ENCODE peak calls at places on chromosomes 13 and 19, in eight cellular contexts. One of them, this sample, is unnamed.

GRCh38 chr19:8320564-8321066 is 560 bp downstream of the NDUFA7 start:
- DNase-seq in activated naive CD8-positive, alpha-beta T cell treated with anti-CD3 and anti-CD28 coated beads for 36 hours: peak; percentile 26
- DNase-seq in BJ: no peak
- DNase-seq in activated CD4-positive, alpha-beta T cell treated with anti-CD3 and anti-CD28 coated beads, Interleukin-2, amount 50 U/mL, for 1 hour: no peak
- DNase-seq in activated naive CD4-positive, alpha-beta T cell treated with Interleukin-2 at 50 U/mL for 16 hours: peak; percentile 15
- DNase-seq in cardiac muscle cell: peak; percentile 15
- DNase-seq in ovary: no peak
- DNase-seq in iPS DF 6.9: no peak
- DNase-seq in this sample: peak; percentile 37

GRCh38 chr13:106416645-106417044 is 118.8 kb downstream of the EFNB2 start:
- DNase-seq in iPS DF 6.9: no peak
- DNase-seq in activated naive CD8-positive, alpha-beta T cell treated with anti-CD3 and anti-CD28 coated beads for 36 hours: no peak
- DNase-seq in cardiac muscle cell: no peak
- DNase-seq in ovary: no peak
- DNase-seq in activated CD4-positive, alpha-beta T cell treated with anti-CD3 and anti-CD28 coated beads, Interleukin-2, amount 50 U/mL, for 1 hour: no peak
- DNase-seq in activated naive CD4-positive, alpha-beta T cell treated with Interleukin-2 at 50 U/mL for 16 hours: no peak
- DNase-seq in BJ: no peak
- DNase-seq in this sample: no peak

GRCh38 chr13:28755546-28755870 is 36.7 kb upstream of the SLC46A3 start:
- DNase-seq in activated naive CD8-positive, alpha-beta T cell treated with anti-CD3 and anti-CD28 coated beads for 36 hours: no peak
- DNase-seq in BJ: peak; percentile 57
- DNase-seq in cardiac muscle cell: no peak
- DNase-seq in iPS DF 6.9: no peak
- DNase-seq in ovary: no peak
- DNase-seq in activated naive CD4-positive, alpha-beta T cell treated with Interleukin-2 at 50 U/mL for 16 hours: no peak
- DNase-seq in activated CD4-positive, alpha-beta T cell treated with anti-CD3 and anti-CD28 coated beads, Interleukin-2, amount 50 U/mL, for 1 hour: no peak
- DNase-seq in this sample: no peak

GRCh38 chr19:33194884-33195710 is 967 bp downstream of the LRP3 start:
- DNase-seq in BJ: no peak
- DNase-seq in activated naive CD4-positive, alpha-beta T cell treated with Interleukin-2 at 50 U/mL for 16 hours: no peak
- DNase-seq in activated CD4-positive, alpha-beta T cell treated with anti-CD3 and anti-CD28 coated beads, Interleukin-2, amount 50 U/mL, for 1 hour: no peak
- DNase-seq in cardiac muscle cell: peak; percentile 52
- DNase-seq in iPS DF 6.9: no peak
- DNase-seq in ovary: peak; percentile 77
- DNase-seq in activated naive CD8-positive, alpha-beta T cell treated with anti-CD3 and anti-CD28 coated beads for 36 hours: peak; percentile 21
- DNase-seq in this sample: peak; percentile 64

GRCh38 chr19:53927745-53928144 is 18.7 kb downstream of the CACNG7 start:
- DNase-seq in activated naive CD8-positive, alpha-beta T cell treated with anti-CD3 and anti-CD28 coated beads for 36 hours: no peak
- DNase-seq in activated naive CD4-positive, alpha-beta T cell treated with Interleukin-2 at 50 U/mL for 16 hours: peak; percentile 23
- DNase-seq in activated CD4-positive, alpha-beta T cell treated with anti-CD3 and anti-CD28 coated beads, Interleukin-2, amount 50 U/mL, for 1 hour: peak; percentile 49
- DNase-seq in cardiac muscle cell: peak; percentile 91
- DNase-seq in ovary: no peak
- DNase-seq in iPS DF 6.9: no peak
- DNase-seq in BJ: no peak
- DNase-seq in this sample: peak; percentile 39

GRCh38 chr13:110328509-110328908 is 21.4 kb downstream of the COL4A2 start:
- DNase-seq in activated CD4-positive, alpha-beta T cell treated with anti-CD3 and anti-CD28 coated beads, Interleukin-2, amount 50 U/mL, for 1 hour: no peak
- DNase-seq in cardiac muscle cell: no peak
- DNase-seq in activated naive CD4-positive, alpha-beta T cell treated with Interleukin-2 at 50 U/mL for 16 hours: no peak
- DNase-seq in iPS DF 6.9: no peak
- DNase-seq in BJ: no peak
- DNase-seq in activated naive CD8-positive, alpha-beta T cell treated with anti-CD3 and anti-CD28 coated beads for 36 hours: no peak
- DNase-seq in ovary: no peak
- DNase-seq in this sample: no peak

GRCh38 chr13:66635526-66635925 is 594.6 kb downstream of the PCDH9 start:
- DNase-seq in iPS DF 6.9: no peak
- DNase-seq in BJ: peak; percentile 48
- DNase-seq in activated naive CD4-positive, alpha-beta T cell treated with Interleukin-2 at 50 U/mL for 16 hours: no peak
- DNase-seq in activated CD4-positive, alpha-beta T cell treated with anti-CD3 and anti-CD28 coated beads, Interleukin-2, amount 50 U/mL, for 1 hour: no peak
- DNase-seq in ovary: no peak
- DNase-seq in activated naive CD8-positive, alpha-beta T cell treated with anti-CD3 and anti-CD28 coated beads for 36 hours: no peak
- DNase-seq in cardiac muscle cell: no peak
- DNase-seq in this sample: no peak

GRCh38 chr13:98761126-98761978 is 8.9 kb upstream of the SLC15A1 start:
- DNase-seq in BJ: no peak
- DNase-seq in activated CD4-positive, alpha-beta T cell treated with anti-CD3 and anti-CD28 coated beads, Interleukin-2, amount 50 U/mL, for 1 hour: no peak
- DNase-seq in cardiac muscle cell: no peak
- DNase-seq in activated naive CD8-positive, alpha-beta T cell treated with anti-CD3 and anti-CD28 coated beads for 36 hours: no peak
- DNase-seq in activated naive CD4-positive, alpha-beta T cell treated with Interleukin-2 at 50 U/mL for 16 hours: no peak
- DNase-seq in iPS DF 6.9: no peak
- DNase-seq in ovary: no peak
- DNase-seq in this sample: no peak

GRCh38 chr13:73732350-73732749 is 401.9 kb downstream of the KLF12 start:
- DNase-seq in iPS DF 6.9: no peak
- DNase-seq in activated naive CD8-positive, alpha-beta T cell treated with anti-CD3 and anti-CD28 coated beads for 36 hours: no peak
- DNase-seq in activated naive CD4-positive, alpha-beta T cell treated with Interleukin-2 at 50 U/mL for 16 hours: no peak
- DNase-seq in cardiac muscle cell: no peak
- DNase-seq in BJ: no peak
- DNase-seq in activated CD4-positive, alpha-beta T cell treated with anti-CD3 and anti-CD28 coated beads, Interleukin-2, amount 50 U/mL, for 1 hour: no peak
- DNase-seq in ovary: no peak
- DNase-seq in this sample: no peak

GRCh38 chr19:18385675-18386542 is at the start of gene GDF15:
- DNase-seq in cardiac muscle cell: peak; percentile 38
- DNase-seq in BJ: peak; percentile 59
- DNase-seq in activated CD4-positive, alpha-beta T cell treated with anti-CD3 and anti-CD28 coated beads, Interleukin-2, amount 50 U/mL, for 1 hour: peak; percentile 24
- DNase-seq in iPS DF 6.9: no peak
- DNase-seq in activated naive CD8-positive, alpha-beta T cell treated with anti-CD3 and anti-CD28 coated beads for 36 hours: peak; percentile 56
- DNase-seq in ovary: peak; percentile 48
- DNase-seq in activated naive CD4-positive, alpha-beta T cell treated with Interleukin-2 at 50 U/mL for 16 hours: peak; percentile 27
- DNase-seq in this sample: peak; percentile 53

GRCh38 chr19:1854542-1855039 is 6.3 kb upstream of the REXO1 start:
- DNase-seq in activated naive CD4-positive, alpha-beta T cell treated with Interleukin-2 at 50 U/mL for 16 hours: no peak
- DNase-seq in activated CD4-positive, alpha-beta T cell treated with anti-CD3 and anti-CD28 coated beads, Interleukin-2, amount 50 U/mL, for 1 hour: no peak
- DNase-seq in activated naive CD8-positive, alpha-beta T cell treated with anti-CD3 and anti-CD28 coated beads for 36 hours: no peak
- DNase-seq in BJ: no peak
- DNase-seq in ovary: no peak
- DNase-seq in iPS DF 6.9: no peak
- DNase-seq in cardiac muscle cell: no peak
- DNase-seq in this sample: peak; percentile 80

GRCh38 chr13:38866649-38867048 is 124.0 kb downstream of the STOML3 start:
- DNase-seq in activated CD4-positive, alpha-beta T cell treated with anti-CD3 and anti-CD28 coated beads, Interleukin-2, amount 50 U/mL, for 1 hour: no peak
- DNase-seq in cardiac muscle cell: no peak
- DNase-seq in activated naive CD4-positive, alpha-beta T cell treated with Interleukin-2 at 50 U/mL for 16 hours: no peak
- DNase-seq in ovary: no peak
- DNase-seq in activated naive CD8-positive, alpha-beta T cell treated with anti-CD3 and anti-CD28 coated beads for 36 hours: no peak
- DNase-seq in BJ: no peak
- DNase-seq in iPS DF 6.9: no peak
- DNase-seq in this sample: no peak

GRCh38 chr13:100751826-100752225 is 77.2 kb upstream of the TMTC4 start:
- DNase-seq in activated naive CD4-positive, alpha-beta T cell treated with Interleukin-2 at 50 U/mL for 16 hours: no peak
- DNase-seq in ovary: no peak
- DNase-seq in cardiac muscle cell: no peak
- DNase-seq in BJ: no peak
- DNase-seq in iPS DF 6.9: no peak
- DNase-seq in activated CD4-positive, alpha-beta T cell treated with anti-CD3 and anti-CD28 coated beads, Interleukin-2, amount 50 U/mL, for 1 hour: no peak
- DNase-seq in activated naive CD8-positive, alpha-beta T cell treated with anti-CD3 and anti-CD28 coated beads for 36 hours: no peak
- DNase-seq in this sample: no peak

GRCh38 chr19:48635263-48635965 is 1.8 kb downstream of the DBP start:
- DNase-seq in ovary: peak; percentile 82
- DNase-seq in cardiac muscle cell: peak; percentile 82
- DNase-seq in iPS DF 6.9: no peak
- DNase-seq in activated naive CD4-positive, alpha-beta T cell treated with Interleukin-2 at 50 U/mL for 16 hours: peak; percentile 71
- DNase-seq in activated naive CD8-positive, alpha-beta T cell treated with anti-CD3 and anti-CD28 coated beads for 36 hours: peak; percentile 85
- DNase-seq in activated CD4-positive, alpha-beta T cell treated with anti-CD3 and anti-CD28 coated beads, Interleukin-2, amount 50 U/mL, for 1 hour: peak; percentile 71
- DNase-seq in BJ: no peak
- DNase-seq in this sample: peak; percentile 85

GRCh38 chr19:5059191-5059579 is 90.3 kb downstream of the KDM4B start:
- DNase-seq in BJ: no peak
- DNase-seq in activated CD4-positive, alpha-beta T cell treated with anti-CD3 and anti-CD28 coated beads, Interleukin-2, amount 50 U/mL, for 1 hour: no peak
- DNase-seq in iPS DF 6.9: no peak
- DNase-seq in cardiac muscle cell: no peak
- DNase-seq in activated naive CD8-positive, alpha-beta T cell treated with anti-CD3 and anti-CD28 coated beads for 36 hours: no peak
- DNase-seq in ovary: no peak
- DNase-seq in activated naive CD4-positive, alpha-beta T cell treated with Interleukin-2 at 50 U/mL for 16 hours: no peak
- DNase-seq in this sample: no peak

GRCh38 chr19:51352783-51353360 is 10.9 kb upstream of the VSIG10L start:
- DNase-seq in activated naive CD8-positive, alpha-beta T cell treated with anti-CD3 and anti-CD28 coated beads for 36 hours: no peak
- DNase-seq in activated naive CD4-positive, alpha-beta T cell treated with Interleukin-2 at 50 U/mL for 16 hours: no peak
- DNase-seq in BJ: no peak
- DNase-seq in activated CD4-positive, alpha-beta T cell treated with anti-CD3 and anti-CD28 coated beads, Interleukin-2, amount 50 U/mL, for 1 hour: no peak
- DNase-seq in cardiac muscle cell: no peak
- DNase-seq in ovary: no peak
- DNase-seq in iPS DF 6.9: no peak
- DNase-seq in this sample: no peak

GRCh38 chr13:20526664-20527063 is 1.0 kb upstream of the CRYL1 start:
- DNase-seq in iPS DF 6.9: no peak
- DNase-seq in cardiac muscle cell: no peak
- DNase-seq in activated CD4-positive, alpha-beta T cell treated with anti-CD3 and anti-CD28 coated beads, Interleukin-2, amount 50 U/mL, for 1 hour: no peak
- DNase-seq in BJ: no peak
- DNase-seq in ovary: no peak
- DNase-seq in activated naive CD8-positive, alpha-beta T cell treated with anti-CD3 and anti-CD28 coated beads for 36 hours: no peak
- DNase-seq in activated naive CD4-positive, alpha-beta T cell treated with Interleukin-2 at 50 U/mL for 16 hours: no peak
- DNase-seq in this sample: no peak

GRCh38 chr13:25687622-25688225 is 315.9 kb downstream of the ATP8A2 start:
- DNase-seq in ovary: no peak
- DNase-seq in activated CD4-positive, alpha-beta T cell treated with anti-CD3 and anti-CD28 coated beads, Interleukin-2, amount 50 U/mL, for 1 hour: no peak
- DNase-seq in activated naive CD8-positive, alpha-beta T cell treated with anti-CD3 and anti-CD28 coated beads for 36 hours: no peak
- DNase-seq in BJ: no peak
- DNase-seq in cardiac muscle cell: no peak
- DNase-seq in iPS DF 6.9: no peak
- DNase-seq in activated naive CD4-positive, alpha-beta T cell treated with Interleukin-2 at 50 U/mL for 16 hours: no peak
- DNase-seq in this sample: peak; percentile 32

GRCh38 chr13:111270765-111271164 is 49.7 kb upstream of the TEX29 start:
- DNase-seq in activated naive CD4-positive, alpha-beta T cell treated with Interleukin-2 at 50 U/mL for 16 hours: no peak
- DNase-seq in cardiac muscle cell: no peak
- DNase-seq in BJ: no peak
- DNase-seq in ovary: no peak
- DNase-seq in iPS DF 6.9: no peak
- DNase-seq in activated naive CD8-positive, alpha-beta T cell treated with anti-CD3 and anti-CD28 coated beads for 36 hours: no peak
- DNase-seq in activated CD4-positive, alpha-beta T cell treated with anti-CD3 and anti-CD28 coated beads, Interleukin-2, amount 50 U/mL, for 1 hour: no peak
- DNase-seq in this sample: no peak

GRCh38 chr13:20351279-20352022 is 119.3 kb upstream of the GJB6 start:
- DNase-seq in cardiac muscle cell: no peak
- DNase-seq in ovary: no peak
- DNase-seq in activated naive CD8-positive, alpha-beta T cell treated with anti-CD3 and anti-CD28 coated beads for 36 hours: no peak
- DNase-seq in BJ: no peak
- DNase-seq in activated CD4-positive, alpha-beta T cell treated with anti-CD3 and anti-CD28 coated beads, Interleukin-2, amount 50 U/mL, for 1 hour: no peak
- DNase-seq in activated naive CD4-positive, alpha-beta T cell treated with Interleukin-2 at 50 U/mL for 16 hours: no peak
- DNase-seq in iPS DF 6.9: no peak
- DNase-seq in this sample: no peak

GRCh38 chr13:46295531-46296464 is 84.1 kb downstream of the LRRC63 start:
- DNase-seq in ovary: no peak
- DNase-seq in activated CD4-positive, alpha-beta T cell treated with anti-CD3 and anti-CD28 coated beads, Interleukin-2, amount 50 U/mL, for 1 hour: peak; percentile 55
- DNase-seq in activated naive CD8-positive, alpha-beta T cell treated with anti-CD3 and anti-CD28 coated beads for 36 hours: peak; percentile 52
- DNase-seq in activated naive CD4-positive, alpha-beta T cell treated with Interleukin-2 at 50 U/mL for 16 hours: peak; percentile 48
- DNase-seq in cardiac muscle cell: no peak
- DNase-seq in BJ: peak; percentile 99
- DNase-seq in iPS DF 6.9: no peak
- DNase-seq in this sample: peak; percentile 27

GRCh38 chr13:37141011-37141410 is 35.5 kb upstream of the CSNK1A1L start:
- DNase-seq in activated naive CD4-positive, alpha-beta T cell treated with Interleukin-2 at 50 U/mL for 16 hours: no peak
- DNase-seq in cardiac muscle cell: no peak
- DNase-seq in iPS DF 6.9: no peak
- DNase-seq in activated naive CD8-positive, alpha-beta T cell treated with anti-CD3 and anti-CD28 coated beads for 36 hours: no peak
- DNase-seq in activated CD4-positive, alpha-beta T cell treated with anti-CD3 and anti-CD28 coated beads, Interleukin-2, amount 50 U/mL, for 1 hour: no peak
- DNase-seq in BJ: no peak
- DNase-seq in ovary: no peak
- DNase-seq in this sample: no peak

GRCh38 chr19:55657004-55657747 is 2.3 kb downstream of the U2AF2 start:
- DNase-seq in activated naive CD8-positive, alpha-beta T cell treated with anti-CD3 and anti-CD28 coated beads for 36 hours: no peak
- DNase-seq in cardiac muscle cell: no peak
- DNase-seq in ovary: no peak
- DNase-seq in activated naive CD4-positive, alpha-beta T cell treated with Interleukin-2 at 50 U/mL for 16 hours: peak; percentile 31
- DNase-seq in iPS DF 6.9: no peak
- DNase-seq in BJ: no peak
- DNase-seq in activated CD4-positive, alpha-beta T cell treated with anti-CD3 and anti-CD28 coated beads, Interleukin-2, amount 50 U/mL, for 1 hour: no peak
- DNase-seq in this sample: no peak

GRCh38 chr13:67355791-67356190 is 125.7 kb upstream of the PCDH9 start:
- DNase-seq in cardiac muscle cell: no peak
- DNase-seq in activated naive CD4-positive, alpha-beta T cell treated with Interleukin-2 at 50 U/mL for 16 hours: no peak
- DNase-seq in iPS DF 6.9: no peak
- DNase-seq in activated CD4-positive, alpha-beta T cell treated with anti-CD3 and anti-CD28 coated beads, Interleukin-2, amount 50 U/mL, for 1 hour: no peak
- DNase-seq in BJ: no peak
- DNase-seq in ovary: no peak
- DNase-seq in activated naive CD8-positive, alpha-beta T cell treated with anti-CD3 and anti-CD28 coated beads for 36 hours: no peak
- DNase-seq in this sample: no peak

GRCh38 chr13:48790996-48791395 is 137.3 kb downstream of the CYSLTR2 start:
- DNase-seq in activated naive CD4-positive, alpha-beta T cell treated with Interleukin-2 at 50 U/mL for 16 hours: no peak
- DNase-seq in activated CD4-positive, alpha-beta T cell treated with anti-CD3 and anti-CD28 coated beads, Interleukin-2, amount 50 U/mL, for 1 hour: no peak
- DNase-seq in BJ: no peak
- DNase-seq in iPS DF 6.9: no peak
- DNase-seq in ovary: no peak
- DNase-seq in activated naive CD8-positive, alpha-beta T cell treated with anti-CD3 and anti-CD28 coated beads for 36 hours: no peak
- DNase-seq in cardiac muscle cell: no peak
- DNase-seq in this sample: no peak

GRCh38 chr19:44951179-44952159 is 3.7 kb upstream of the CLPTM1 start:
- DNase-seq in activated CD4-positive, alpha-beta T cell treated with anti-CD3 and anti-CD28 coated beads, Interleukin-2, amount 50 U/mL, for 1 hour: peak; percentile 52
- DNase-seq in BJ: no peak
- DNase-seq in activated naive CD4-positive, alpha-beta T cell treated with Interleukin-2 at 50 U/mL for 16 hours: peak; percentile 50
- DNase-seq in ovary: peak; percentile 74
- DNase-seq in activated naive CD8-positive, alpha-beta T cell treated with anti-CD3 and anti-CD28 coated beads for 36 hours: peak; percentile 36
- DNase-seq in cardiac muscle cell: peak; percentile 91
- DNase-seq in iPS DF 6.9: peak; percentile 68
- DNase-seq in this sample: no peak

GRCh38 chr19:2711175-2711936 is 8.9 kb upstream of the GNG7 start:
- DNase-seq in activated CD4-positive, alpha-beta T cell treated with anti-CD3 and anti-CD28 coated beads, Interleukin-2, amount 50 U/mL, for 1 hour: no peak
- DNase-seq in iPS DF 6.9: no peak
- DNase-seq in BJ: no peak
- DNase-seq in activated naive CD8-positive, alpha-beta T cell treated with anti-CD3 and anti-CD28 coated beads for 36 hours: no peak
- DNase-seq in ovary: no peak
- DNase-seq in activated naive CD4-positive, alpha-beta T cell treated with Interleukin-2 at 50 U/mL for 16 hours: no peak
- DNase-seq in cardiac muscle cell: no peak
- DNase-seq in this sample: no peak

GRCh38 chr19:55537741-55538111 is 793 bp upstream of the SBK2 start:
- DNase-seq in iPS DF 6.9: no peak
- DNase-seq in activated naive CD4-positive, alpha-beta T cell treated with Interleukin-2 at 50 U/mL for 16 hours: no peak
- DNase-seq in BJ: no peak
- DNase-seq in activated naive CD8-positive, alpha-beta T cell treated with anti-CD3 and anti-CD28 coated beads for 36 hours: no peak
- DNase-seq in cardiac muscle cell: no peak
- DNase-seq in activated CD4-positive, alpha-beta T cell treated with anti-CD3 and anti-CD28 coated beads, Interleukin-2, amount 50 U/mL, for 1 hour: no peak
- DNase-seq in ovary: no peak
- DNase-seq in this sample: no peak

GRCh38 chr19:33520048-33520643 is 1.4 kb downstream of the PEPD start:
- DNase-seq in activated CD4-positive, alpha-beta T cell treated with anti-CD3 and anti-CD28 coated beads, Interleukin-2, amount 50 U/mL, for 1 hour: no peak
- DNase-seq in activated naive CD4-positive, alpha-beta T cell treated with Interleukin-2 at 50 U/mL for 16 hours: no peak
- DNase-seq in activated naive CD8-positive, alpha-beta T cell treated with anti-CD3 and anti-CD28 coated beads for 36 hours: no peak
- DNase-seq in ovary: no peak
- DNase-seq in BJ: no peak
- DNase-seq in iPS DF 6.9: no peak
- DNase-seq in cardiac muscle cell: no peak
- DNase-seq in this sample: no peak

GRCh38 chr19:51796195-51796679 is 1.3 kb downstream of the FPR3 start:
- DNase-seq in activated CD4-positive, alpha-beta T cell treated with anti-CD3 and anti-CD28 coated beads, Interleukin-2, amount 50 U/mL, for 1 hour: no peak
- DNase-seq in iPS DF 6.9: no peak
- DNase-seq in cardiac muscle cell: no peak
- DNase-seq in activated naive CD4-positive, alpha-beta T cell treated with Interleukin-2 at 50 U/mL for 16 hours: no peak
- DNase-seq in ovary: no peak
- DNase-seq in BJ: no peak
- DNase-seq in activated naive CD8-positive, alpha-beta T cell treated with anti-CD3 and anti-CD28 coated beads for 36 hours: no peak
- DNase-seq in this sample: no peak

GRCh38 chr19:17866312-17867012 is 5.3 kb upstream of the SLC5A5 start:
- DNase-seq in activated naive CD4-positive, alpha-beta T cell treated with Interleukin-2 at 50 U/mL for 16 hours: no peak
- DNase-seq in ovary: no peak
- DNase-seq in activated naive CD8-positive, alpha-beta T cell treated with anti-CD3 and anti-CD28 coated beads for 36 hours: no peak
- DNase-seq in iPS DF 6.9: no peak
- DNase-seq in cardiac muscle cell: no peak
- DNase-seq in BJ: no peak
- DNase-seq in activated CD4-positive, alpha-beta T cell treated with anti-CD3 and anti-CD28 coated beads, Interleukin-2, amount 50 U/mL, for 1 hour: no peak
- DNase-seq in this sample: no peak

GRCh38 chr19:40144947-40145748 is 46.1 kb upstream of the MAP3K10 start:
- DNase-seq in BJ: no peak
- DNase-seq in activated naive CD4-positive, alpha-beta T cell treated with Interleukin-2 at 50 U/mL for 16 hours: no peak
- DNase-seq in activated CD4-positive, alpha-beta T cell treated with anti-CD3 and anti-CD28 coated beads, Interleukin-2, amount 50 U/mL, for 1 hour: no peak
- DNase-seq in iPS DF 6.9: no peak
- DNase-seq in ovary: no peak
- DNase-seq in activated naive CD8-positive, alpha-beta T cell treated with anti-CD3 and anti-CD28 coated beads for 36 hours: no peak
- DNase-seq in cardiac muscle cell: no peak
- DNase-seq in this sample: no peak

GRCh38 chr19:47719047-47719885 is 6.0 kb downstream of the EHD2 start:
- DNase-seq in activated naive CD4-positive, alpha-beta T cell treated with Interleukin-2 at 50 U/mL for 16 hours: no peak
- DNase-seq in BJ: peak; percentile 99
- DNase-seq in activated CD4-positive, alpha-beta T cell treated with anti-CD3 and anti-CD28 coated beads, Interleukin-2, amount 50 U/mL, for 1 hour: no peak
- DNase-seq in iPS DF 6.9: no peak
- DNase-seq in cardiac muscle cell: peak; percentile 43
- DNase-seq in activated naive CD8-positive, alpha-beta T cell treated with anti-CD3 and anti-CD28 coated beads for 36 hours: no peak
- DNase-seq in ovary: peak; percentile 95
- DNase-seq in this sample: peak; percentile 92

GRCh38 chr13:50127726-50128291 is 112.6 kb downstream of the KCNRG start:
- DNase-seq in cardiac muscle cell: peak; percentile 49
- DNase-seq in activated naive CD4-positive, alpha-beta T cell treated with Interleukin-2 at 50 U/mL for 16 hours: no peak
- DNase-seq in activated CD4-positive, alpha-beta T cell treated with anti-CD3 and anti-CD28 coated beads, Interleukin-2, amount 50 U/mL, for 1 hour: no peak
- DNase-seq in iPS DF 6.9: no peak
- DNase-seq in activated naive CD8-positive, alpha-beta T cell treated with anti-CD3 and anti-CD28 coated beads for 36 hours: no peak
- DNase-seq in BJ: no peak
- DNase-seq in ovary: no peak
- DNase-seq in this sample: peak; percentile 39